ENCODE peak calls at places on chromosomes 1 and 21, in nine cellular contexts. U, I, M, T, L, X, V, K and J are unnamed samples.

GRCh38 chr1:232059726-232060360 is 433.3 kb downstream of the DISC1 start:
- DNase-seq in U (no peak), I (no peak), M (no peak), T (no peak), L (no peak), X (no peak), V (no peak), K (no peak), J (no peak)

GRCh38 chr1:219460561-219461511 is 152.1 kb downstream of the ZC3H11B start:
- DNase-seq in U (no peak), I (no peak), M (no peak), T (no peak), L (no peak), X (no peak), V (no peak), K (no peak), J (no peak)

GRCh38 chr1:6496890-6497214 is 5.4 kb upstream of the PLEKHG5 start:
- DNase-seq in U (no peak), I (no peak), M (no peak), T (no peak), L (no peak), X (no peak), V (no peak), K (no peak), J (no peak)

GRCh38 chr1:869499-870244 is 54.1 kb upstream of the SAMD11 start:
- DNase-seq in U (peak; percentile 70), I (peak; percentile 5), M (peak; percentile 81), T (peak; percentile 88), L (peak; percentile 4), X (peak; percentile 80), V (peak; percentile 90), K (peak; percentile 74), J (peak; percentile 14)

GRCh38 chr1:6239213-6239752 is 3.5 kb upstream of the ICMT start:
- DNase-seq in U (no peak), I (no peak), M (no peak), T (no peak), L (no peak), X (no peak), V (no peak), K (no peak), J (no peak)

GRCh38 chr1:29991025-29991424 is 732.4 kb downstream of the MATN1 start:
- DNase-seq in U (no peak), I (no peak), M (no peak), T (no peak), L (no peak), X (no peak), V (no peak), K (no peak), J (no peak)

GRCh38 chr21:37483776-37484175 is 117.2 kb downstream of the DYRK1A start:
- DNase-seq in U (no peak), I (peak; percentile 20), M (no peak), T (no peak), L (no peak), X (no peak), V (no peak), K (no peak), J (no peak)

GRCh38 chr1:176469450-176469985 is 6.5 kb downstream of the PAPPA2 start:
- DNase-seq in U (no peak), I (no peak), M (no peak), T (no peak), L (no peak), X (no peak), V (no peak), K (no peak), J (no peak)